ENCODE peak calls at places on chromosomes 3 and 15, in six cellular contexts. M, V, S, Z, E and U are unnamed samples.
A peak's percentile ranks its signal among the peaks of the same experiment; 100 is the strongest.

GRCh38 chr15:48336940-48337339 is 5.7 kb downstream of the DUT start:
- DNase-seq in E (no peak), S (peak; percentile 13), Z (no peak), V (peak; percentile 61), M (no peak), U (no peak)

GRCh38 chr3:32414527-32415202 is 23.0 kb downstream of the CMTM7 start:
- DNase-seq in Z (peak; percentile 74), V (no peak), S (peak; percentile 93), M (no peak), E (no peak), U (no peak)

GRCh38 chr3:17027344-17027743 is 142.6 kb downstream of the PLCL2 start:
- DNase-seq in M (no peak), S (no peak), E (no peak), V (no peak), Z (no peak), U (no peak)

GRCh38 chr3:40588406-40588805 is 63.6 kb downstream of the ZNF621 start:
- DNase-seq in M (no peak), S (no peak), Z (no peak), V (peak; percentile 51), E (no peak), U (no peak)

GRCh38 chr3:43857361-43858051 is 166.8 kb downstream of the ABHD5 start:
- DNase-seq in S (no peak), E (no peak), M (no peak), Z (peak; percentile 55), V (no peak), U (no peak)

GRCh38 chr15:61835476-61836106 is 224.7 kb downstream of the VPS13C start:
- DNase-seq in E (peak; percentile 77), M (peak; percentile 10), V (peak; percentile 67), Z (peak; percentile 65), S (peak; percentile 71), U (no peak)

GRCh38 chr3:59978979-59979378 is 929.2 kb upstream of the CFAP20DC start:
- DNase-seq in E (no peak), S (no peak), Z (no peak), M (no peak), V (no peak), U (no peak)

GRCh38 chr15:41827290-41827879 is 507 bp upstream of the JMJD7 start:
- DNase-seq in E (no peak), S (no peak), V (peak; percentile 30), Z (no peak), M (no peak), U (no peak)

GRCh38 chr3:56801151-56801596 is 575 bp downstream of the ARHGEF3 start:
- DNase-seq in E (no peak), V (no peak), S (no peak), Z (no peak), M (no peak), U (no peak)

GRCh38 chr3:112789787-112790186 is 56.9 kb downstream of the CD200R1L start:
- DNase-seq in E (no peak), S (no peak), V (no peak), Z (no peak), M (no peak), U (no peak)

GRCh38 chr15:92906563-92907081 is 6.5 kb downstream of the CHD2 start:
- DNase-seq in Z (peak; percentile 45), V (no peak), E (no peak), S (no peak), M (peak; percentile 34), U (no peak)

GRCh38 chr15:89836255-89837133 is 21.8 kb upstream of the ANPEP start:
- DNase-seq in E (no peak), M (no peak), Z (peak; percentile 86), V (peak; percentile 71), S (peak; percentile 96), U (peak; percentile 89)

GRCh38 chr3:37198996-37199395 is 24.6 kb upstream of the LRRFIP2 start:
- DNase-seq in Z (no peak), M (no peak), E (no peak), V (no peak), S (no peak), U (peak; percentile 16)

GRCh38 chr15:51103330-51103729 is 8.6 kb upstream of the TNFAIP8L3 start:
- DNase-seq in E (no peak), V (no peak), M (no peak), Z (no peak), S (peak; percentile 57), U (no peak)

GRCh38 chr15:42313463-42313862 is 40.2 kb upstream of the TMEM87A start:
- DNase-seq in S (no peak), Z (no peak), V (peak; percentile 30), E (no peak), M (no peak), U (no peak)

GRCh38 chr3:101779047-101779807 is at the start of gene NXPE3:
- DNase-seq in V (peak; percentile 88), M (peak; percentile 84), Z (peak; percentile 76), E (peak; percentile 92), S (peak; percentile 81), U (no peak)

GRCh38 chr3:42224178-42224577 is 41.8 kb downstream of the CCK start:
- DNase-seq in E (no peak), Z (no peak), M (no peak), V (no peak), S (no peak), U (no peak)

GRCh38 chr3:190323241-190323617 is 983 bp upstream of the CLDN1 start:
- DNase-seq in E (peak; percentile 27), S (no peak), Z (no peak), M (no peak), V (no peak), U (no peak)

GRCh38 chr3:165259518-165260193 is 63.5 kb upstream of the SLITRK3 start:
- DNase-seq in E (no peak), V (peak; percentile 16), S (peak; percentile 52), Z (peak; percentile 11), M (no peak), U (no peak)

GRCh38 chr3:197912770-197913476 is 37.1 kb upstream of the RPL35A start:
- DNase-seq in Z (peak; percentile 3), S (peak; percentile 17), V (no peak), M (no peak), E (no peak), U (no peak)

GRCh38 chr3:58989173-58989572 is 60.7 kb downstream of the CFAP20DC start:
- DNase-seq in Z (no peak), S (peak; percentile 23), V (no peak), M (no peak), E (no peak), U (no peak)